ENCODE peak calls at places on chromosome 5, in nine cellular contexts. One of them, this sample, is unnamed.

GRCh38 chr5:119287547-119288073 is 68.2 kb upstream of the TNFAIP8 start:
- DNase-seq in SJSA1: no peak
- DNase-seq in mammary epithelial cell: peak
- DNase-seq in GM12865: peak
- DNase-seq in psoas muscle: no peak
- DNase-seq in AG04450: no peak
- DNase-seq in heart right ventricle: no peak
- DNase-seq in AG09319: no peak
- DNase-seq in OCI-M1: peak
- DNase-seq in this sample: peak

GRCh38 chr5:125237026-125237425 is 490.6 kb upstream of the ZNF608 start:
- DNase-seq in SJSA1: no peak
- DNase-seq in mammary epithelial cell: no peak
- DNase-seq in GM12865: no peak
- DNase-seq in psoas muscle: no peak
- DNase-seq in AG04450: no peak
- DNase-seq in heart right ventricle: no peak
- DNase-seq in AG09319: no peak
- DNase-seq in OCI-M1: no peak
- DNase-seq in this sample: no peak

GRCh38 chr5:55343107-55343506 is 35.3 kb downstream of the MTREX start:
- DNase-seq in SJSA1: no peak
- DNase-seq in mammary epithelial cell: no peak
- DNase-seq in GM12865: no peak
- DNase-seq in psoas muscle: no peak
- DNase-seq in AG04450: no peak
- DNase-seq in heart right ventricle: no peak
- DNase-seq in AG09319: no peak
- DNase-seq in OCI-M1: no peak
- DNase-seq in this sample: no peak

GRCh38 chr5:5188377-5189020 is 48.4 kb downstream of the ADAMTS16 start:
- DNase-seq in SJSA1: no peak
- DNase-seq in mammary epithelial cell: no peak
- DNase-seq in GM12865: no peak
- DNase-seq in psoas muscle: no peak
- DNase-seq in AG04450: no peak
- DNase-seq in heart right ventricle: no peak
- DNase-seq in AG09319: no peak
- DNase-seq in OCI-M1: no peak
- DNase-seq in this sample: no peak

GRCh38 chr5:60350794-60351193 is 349.2 kb downstream of the DEPDC1B start:
- DNase-seq in SJSA1: no peak
- DNase-seq in mammary epithelial cell: no peak
- DNase-seq in GM12865: no peak
- DNase-seq in psoas muscle: no peak
- DNase-seq in AG04450: no peak
- DNase-seq in heart right ventricle: no peak
- DNase-seq in AG09319: no peak
- DNase-seq in OCI-M1: no peak
- DNase-seq in this sample: no peak

GRCh38 chr5:95864456-95864855 is 41.9 kb upstream of the GLRX start:
- DNase-seq in SJSA1: no peak
- DNase-seq in mammary epithelial cell: no peak
- DNase-seq in GM12865: no peak
- DNase-seq in psoas muscle: no peak
- DNase-seq in AG04450: no peak
- DNase-seq in heart right ventricle: no peak
- DNase-seq in AG09319: no peak
- DNase-seq in OCI-M1: no peak
- DNase-seq in this sample: no peak

GRCh38 chr5:123582570-123583293 is 70.8 kb downstream of the CSNK1G3 start:
- DNase-seq in SJSA1: no peak
- DNase-seq in mammary epithelial cell: no peak
- DNase-seq in GM12865: no peak
- DNase-seq in psoas muscle: no peak
- DNase-seq in AG04450: no peak
- DNase-seq in heart right ventricle: no peak
- DNase-seq in AG09319: no peak
- DNase-seq in OCI-M1: peak
- DNase-seq in this sample: no peak

GRCh38 chr5:144167998-144168397 is 2.5 kb downstream of the YIPF5 start:
- DNase-seq in SJSA1: no peak
- DNase-seq in mammary epithelial cell: no peak
- DNase-seq in GM12865: no peak
- DNase-seq in psoas muscle: no peak
- DNase-seq in AG04450: no peak
- DNase-seq in heart right ventricle: no peak
- DNase-seq in AG09319: no peak
- DNase-seq in OCI-M1: no peak
- DNase-seq in this sample: no peak

GRCh38 chr5:123949807-123950206 is 437.8 kb downstream of the CSNK1G3 start:
- DNase-seq in SJSA1: no peak
- DNase-seq in mammary epithelial cell: no peak
- DNase-seq in GM12865: no peak
- DNase-seq in psoas muscle: no peak
- DNase-seq in AG04450: no peak
- DNase-seq in heart right ventricle: no peak
- DNase-seq in AG09319: no peak
- DNase-seq in OCI-M1: no peak
- DNase-seq in this sample: no peak

GRCh38 chr5:54909126-54909525 is 76.3 kb downstream of the ESM1 start:
- DNase-seq in SJSA1: no peak
- DNase-seq in mammary epithelial cell: no peak
- DNase-seq in GM12865: no peak
- DNase-seq in psoas muscle: no peak
- DNase-seq in AG04450: no peak
- DNase-seq in heart right ventricle: no peak
- DNase-seq in AG09319: no peak
- DNase-seq in OCI-M1: no peak
- DNase-seq in this sample: no peak